ENCODE peak calls at places on chromosomes 12 and 14, in four cellular contexts. S is BJ, D is A549, I is astrocyte. H is an unnamed sample.

GRCh38 chr14:97218336-97218712 is 421.1 kb downstream of the VRK1 start:
- DNase-seq in S (no peak), I (no peak), D (no peak), H (no peak)

GRCh38 chr12:54981796-54982195 is 2.8 kb downstream of the TESPA1 start:
- DNase-seq in S (no peak), I (no peak), D (no peak), H (no peak)

GRCh38 chr12:79127268-79127895 is 262.8 kb downstream of the SYT1 start:
- DNase-seq in D (no peak), I (peak), S (peak), H (peak)

GRCh38 chr14:94646481-94646880 is 34.3 kb downstream of the SERPINA3 start:
- DNase-seq in D (no peak), S (no peak), I (peak), H (peak)

GRCh38 chr12:16939871-16940306 is 333.9 kb upstream of the LMO3 start:
- DNase-seq in S (no peak), I (peak), D (peak), H (peak)

GRCh38 chr12:6058481-6059161 is 65.8 kb downstream of the VWF start:
- DNase-seq in D (no peak), I (no peak), S (no peak), H (no peak)

GRCh38 chr14:50342211-50343080 is 30.3 kb downstream of the DMAC2L start:
- DNase-seq in I (peak), S (peak), D (peak), H (no peak)

GRCh38 chr12:90061834-90062233 is 353.2 kb upstream of the ATP2B1 start:
- DNase-seq in D (no peak), S (no peak), I (no peak), H (no peak)

GRCh38 chr12:1848146-1848545 is 27.8 kb downstream of the LRTM2 start:
- DNase-seq in I (no peak), S (no peak), D (no peak), H (no peak)

GRCh38 chr12:106601031-106601430 is 18.2 kb downstream of the RFX4 start:
- DNase-seq in D (no peak), I (no peak), S (no peak), H (no peak)

GRCh38 chr12:105076913-105077312 is 7.3 kb downstream of the ALDH1L2 start:
- DNase-seq in S (no peak), I (no peak), D (no peak), H (no peak)

GRCh38 chr12:24255920-24256635 is 306.6 kb upstream of the SOX5 start:
- DNase-seq in I (no peak), D (no peak), S (no peak), H (no peak)

GRCh38 chr12:122001379-122002209 is 20.1 kb upstream of the BCL7A start:
- DNase-seq in D (no peak), S (no peak), I (no peak), H (no peak)

GRCh38 chr14:60642270-60642789 is 6.9 kb downstream of the SIX1 start:
- DNase-seq in S (no peak), D (no peak), I (no peak), H (no peak)

GRCh38 chr14:53924754-53925153 is 31.9 kb downstream of the BMP4 start:
- DNase-seq in D (peak), I (peak), S (peak), H (peak)

GRCh38 chr14:92987713-92988510 is 65.0 kb downstream of the CHGA start:
- DNase-seq in I (no peak), S (no peak), D (no peak), H (no peak)

GRCh38 chr14:31934767-31935266 is 142.3 kb upstream of the ARHGAP5 start:
- DNase-seq in D (peak), I (peak), S (no peak), H (peak)

GRCh38 chr12:76628745-76629144 is 69.2 kb upstream of the OSBPL8 start:
- DNase-seq in I (peak), S (no peak), D (no peak), H (no peak)

GRCh38 chr14:66121859-66122258 is 364.3 kb upstream of the CCDC196 start:
- DNase-seq in D (no peak), I (no peak), S (no peak), H (no peak)
- H3K4me3 ChIP-seq in D (no peak), I (no peak), S (no peak), H (no peak)

GRCh38 chr12:96396914-96397313 is 3.3 kb downstream of the CDK17 start:
- DNase-seq in I (no peak), S (no peak), D (no peak), H (no peak)

GRCh38 chr12:96398422-96399080 is 1.7 kb downstream of the CDK17 start:
- DNase-seq in I (no peak), D (no peak), S (no peak), H (no peak)

GRCh38 chr12:96399081-96399918 is 939 bp downstream of the CDK17 start:
- DNase-seq in D (peak), S (no peak), I (peak), H (no peak)

GRCh38 chr12:96396209-96396608 is 4.0 kb downstream of the CDK17 start:
- DNase-seq in S (no peak), D (no peak), I (no peak), H (no peak)

DNA sequence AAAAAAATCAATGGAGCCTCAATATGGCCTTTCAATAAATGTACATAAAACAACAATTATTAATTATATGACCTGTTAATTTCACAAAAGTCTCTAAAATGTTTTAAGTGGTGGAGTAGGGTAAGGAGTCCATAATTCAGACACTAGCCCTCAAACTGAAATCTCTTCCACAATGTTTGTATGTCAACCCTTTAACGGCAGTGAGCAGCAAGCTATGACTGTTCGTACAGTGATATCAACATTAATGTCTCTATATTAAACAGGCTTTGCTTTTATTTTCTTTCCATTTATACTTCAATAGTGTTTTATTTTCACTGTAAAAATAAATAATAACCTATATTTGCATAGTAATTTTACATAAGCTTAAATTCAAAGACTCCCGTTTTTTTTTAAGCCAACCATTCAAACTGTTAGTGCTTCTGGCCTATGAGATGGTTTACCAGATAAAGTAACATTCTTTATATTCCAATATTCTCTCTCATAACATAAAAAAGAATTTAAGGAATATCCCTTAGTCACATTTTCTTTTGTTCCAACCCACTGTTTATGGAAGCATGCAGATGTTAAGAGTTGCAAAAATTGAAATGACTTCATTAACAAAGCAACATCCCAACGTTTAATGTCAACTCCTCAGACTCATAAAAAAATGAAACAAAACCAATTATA is 2.4 kb downstream of the CDK17 start:
- DNase-seq in S (no peak), D (no peak), I (peak), H (no peak)
- H3K4me3 ChIP-seq in S (peak), D (peak), I (peak), H (peak)

GRCh38 chr14:101529079-101529478 is 32.2 kb upstream of the DIO3 start:
- DNase-seq in D (no peak), I (no peak), S (no peak), H (no peak)

GRCh38 chr14:101527987-101528386 is 33.3 kb upstream of the DIO3 start:
- DNase-seq in I (no peak), D (no peak), S (no peak), H (no peak)

GRCh38 chr14:101521978-101522377 is 39.3 kb upstream of the DIO3 start:
- DNase-seq in D (no peak), I (no peak), S (no peak), H (no peak)

GRCh38 chr14:101521306-101521935 is 39.9 kb upstream of the DIO3 start:
- DNase-seq in I (no peak), D (no peak), S (no peak), H (no peak)

DNA sequence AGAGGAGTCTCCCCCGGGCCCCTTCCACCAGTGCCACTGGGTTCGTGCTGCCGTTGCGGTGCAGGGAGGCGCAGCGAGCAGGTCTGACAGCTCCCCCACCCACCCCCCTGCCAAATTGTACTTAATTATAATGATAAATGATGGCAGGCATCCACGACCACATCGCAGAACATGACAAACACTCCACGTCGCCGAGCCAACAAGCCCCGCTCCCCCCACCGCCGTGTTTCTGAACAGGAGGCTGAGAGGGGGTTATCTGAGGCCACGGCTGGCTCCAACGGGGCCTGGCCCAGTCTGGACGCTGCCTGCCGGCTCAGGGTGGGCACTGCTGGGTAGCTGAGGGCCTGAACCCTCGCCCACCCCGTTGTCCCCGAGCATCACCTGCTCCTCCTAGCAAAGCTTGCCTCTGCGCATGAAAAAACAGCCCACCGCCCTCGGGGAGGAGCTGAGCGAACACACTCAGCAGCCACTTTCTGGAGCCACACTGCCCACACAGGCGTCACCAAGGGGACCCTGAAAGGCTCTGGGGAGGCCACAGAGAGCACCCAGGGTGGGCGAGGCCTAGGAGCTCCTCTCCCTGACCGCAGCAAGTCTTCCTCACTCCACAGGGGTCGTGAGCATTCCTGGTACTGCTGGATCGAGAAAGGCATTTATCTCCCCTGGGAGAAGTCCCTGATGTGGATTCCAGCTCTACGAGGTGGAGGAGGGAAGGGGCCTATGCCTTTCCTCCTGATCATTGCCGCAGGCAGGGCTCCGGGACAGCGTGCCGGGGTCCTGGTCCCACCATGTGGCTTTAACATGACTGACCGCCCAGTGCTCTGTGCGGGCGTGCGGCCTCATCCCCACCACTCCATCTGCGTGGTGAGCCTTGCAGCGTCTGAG is 35.4 kb upstream of the DIO3 start:
- DNase-seq in S (no peak), I (no peak), D (no peak), H (no peak)
- H3K4me3 ChIP-seq in S (no peak), I (no peak), D (no peak), H (no peak)

GRCh38 chr12:50625029-50625875 is 120.5 kb downstream of the DIP2B start:
- DNase-seq in S (no peak), D (no peak), I (no peak), H (no peak)
- H3K4me3 ChIP-seq in S (no peak), D (no peak), I (no peak), H (no peak)

DNA sequence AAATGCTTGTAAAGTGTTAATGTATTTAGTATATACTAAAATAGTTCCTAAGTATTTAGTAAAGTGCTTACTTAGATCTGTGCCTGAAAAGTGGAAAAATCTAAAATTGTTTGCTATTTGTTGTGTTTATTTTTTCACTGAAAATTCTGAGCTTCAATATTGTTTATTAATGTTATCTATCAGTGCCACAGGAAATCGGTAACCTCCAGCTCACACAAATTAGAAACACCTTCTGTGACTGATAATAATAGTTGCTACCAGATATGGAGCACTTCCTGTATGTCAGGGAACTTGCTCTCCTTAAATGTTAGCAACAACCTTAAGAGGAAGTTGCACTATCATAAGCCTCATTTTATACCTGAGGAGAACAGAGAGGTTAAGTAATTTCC is 735 bp upstream of the LRP10 start:
- DNase-seq in I (no peak), S (no peak), D (no peak), H (no peak)
- H3K4me3 ChIP-seq in I (peak), S (peak), D (peak), H (peak)

GRCh38 chr12:49825360-49825970 is 2.7 kb downstream of the NCKAP5L start:
- DNase-seq in D (no peak), S (no peak), I (peak), H (peak)
- H3K4me3 ChIP-seq in D (no peak), S (no peak), I (peak), H (peak)

DNA sequence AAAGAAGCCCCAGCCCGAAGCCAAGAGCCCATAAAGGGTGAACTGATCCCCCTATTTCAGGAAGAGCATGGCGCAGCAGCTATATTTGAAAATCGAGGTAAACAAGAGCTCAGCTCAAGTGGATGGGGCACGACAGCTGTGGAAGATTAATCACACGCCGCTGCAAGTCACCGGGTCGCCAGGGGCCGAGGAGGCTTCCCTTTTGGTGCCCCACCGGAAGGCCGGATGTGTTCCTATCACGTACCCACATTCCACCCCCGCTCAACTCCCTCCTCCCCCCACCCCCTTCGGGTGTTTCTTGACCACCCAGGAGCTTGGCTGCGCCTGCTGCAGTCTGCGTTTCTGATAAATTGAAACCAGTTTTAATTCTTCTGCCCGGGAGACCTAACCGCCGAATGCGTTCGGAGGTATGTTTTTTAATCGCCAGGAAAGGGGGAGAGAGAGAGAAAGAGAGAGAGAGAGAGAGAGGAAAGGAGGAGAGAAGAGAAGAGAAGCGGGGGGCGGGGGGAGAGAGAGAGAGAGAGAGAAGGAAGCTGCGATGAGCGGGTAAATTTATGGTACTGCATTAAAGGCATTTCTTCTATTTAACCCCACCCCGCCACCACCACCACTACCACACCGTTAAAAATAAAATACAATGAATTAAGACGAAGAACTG is 1.8 kb downstream of the SLC8A3 start:
- DNase-seq in S (no peak), D (no peak), I (no peak), H (peak)
- H3K4me3 ChIP-seq in S (peak), D (no peak), I (peak), H (peak)

H was measured in skeletal muscle cell.